ENCODE peak calls at places on chromosome 19, in nine cellular contexts. One of them, this sample, is unnamed.

GRCh38 chr19:7069904-7070226 is 362 bp downstream of the ZNF557 start:
- DNase-seq in CD8-positive, alpha-beta T cell: no peak
- DNase-seq in putamen: no peak
- DNase-seq in germinal center: no peak
- DNase-seq in frontal cortex: no peak
- DNase-seq in brain microvascular endothelial cell: no peak
- DNase-seq in foreskin fibroblast: peak; percentile 4
- DNase-seq in foreskin melanocyte: no peak
- DNase-seq in stimulated activated CD4-positive, alpha-beta T cell treated with anti-CD3 and anti-CD28 coated beads, Interleukin-1b, Interleukin-23, amount 100 ng/mL, for 4 hours: no peak
- DNase-seq in this sample: no peak

GRCh38 chr19:6458695-6459355 is 767 bp downstream of the SLC25A23 start:
- DNase-seq in CD8-positive, alpha-beta T cell: no peak
- DNase-seq in germinal center: no peak
- DNase-seq in brain microvascular endothelial cell: no peak
- DNase-seq in foreskin melanocyte: no peak
- DNase-seq in frontal cortex: no peak
- DNase-seq in stimulated activated CD4-positive, alpha-beta T cell treated with anti-CD3 and anti-CD28 coated beads, Interleukin-1b, Interleukin-23, amount 100 ng/mL, for 4 hours: no peak
- DNase-seq in putamen: no peak
- DNase-seq in foreskin fibroblast: no peak
- DNase-seq in this sample: peak; percentile 13

GRCh38 chr19:615619-616018 is 17.7 kb downstream of the POLRMT start:
- DNase-seq in CD8-positive, alpha-beta T cell: no peak
- DNase-seq in brain microvascular endothelial cell: no peak
- DNase-seq in putamen: peak; percentile 66
- DNase-seq in germinal center: no peak
- DNase-seq in stimulated activated CD4-positive, alpha-beta T cell treated with anti-CD3 and anti-CD28 coated beads, Interleukin-1b, Interleukin-23, amount 100 ng/mL, for 4 hours: no peak
- DNase-seq in frontal cortex: no peak
- DNase-seq in foreskin melanocyte: no peak
- DNase-seq in foreskin fibroblast: no peak
- DNase-seq in this sample: no peak

GRCh38 chr19:46659151-46660007 is 1.6 kb downstream of the DACT3 start:
- DNase-seq in stimulated activated CD4-positive, alpha-beta T cell treated with anti-CD3 and anti-CD28 coated beads, Interleukin-1b, Interleukin-23, amount 100 ng/mL, for 4 hours: no peak
- DNase-seq in foreskin melanocyte: no peak
- DNase-seq in brain microvascular endothelial cell: no peak
- DNase-seq in frontal cortex: no peak
- DNase-seq in CD8-positive, alpha-beta T cell: no peak
- DNase-seq in foreskin fibroblast: no peak
- DNase-seq in germinal center: no peak
- DNase-seq in putamen: no peak
- DNase-seq in this sample: no peak

GRCh38 chr19:16112778-16113177 is 1.1 kb downstream of the RAB8A start:
- DNase-seq in brain microvascular endothelial cell: no peak
- DNase-seq in putamen: no peak
- DNase-seq in frontal cortex: no peak
- DNase-seq in stimulated activated CD4-positive, alpha-beta T cell treated with anti-CD3 and anti-CD28 coated beads, Interleukin-1b, Interleukin-23, amount 100 ng/mL, for 4 hours: no peak
- DNase-seq in foreskin fibroblast: no peak
- DNase-seq in germinal center: no peak
- DNase-seq in CD8-positive, alpha-beta T cell: no peak
- DNase-seq in foreskin melanocyte: no peak
- DNase-seq in this sample: no peak

GRCh38 chr19:16224266-16225045 is 26.7 kb downstream of the AP1M1 start:
- DNase-seq in brain microvascular endothelial cell: no peak
- DNase-seq in foreskin melanocyte: no peak
- DNase-seq in frontal cortex: no peak
- DNase-seq in germinal center: no peak
- DNase-seq in putamen: no peak
- DNase-seq in foreskin fibroblast: no peak
- DNase-seq in CD8-positive, alpha-beta T cell: no peak
- DNase-seq in stimulated activated CD4-positive, alpha-beta T cell treated with anti-CD3 and anti-CD28 coated beads, Interleukin-1b, Interleukin-23, amount 100 ng/mL, for 4 hours: no peak
- DNase-seq in this sample: no peak

GRCh38 chr19:45638930-45639729 is at the start of gene EML2:
- DNase-seq in CD8-positive, alpha-beta T cell: peak; percentile 58
- DNase-seq in frontal cortex: no peak
- DNase-seq in germinal center: peak; percentile 75
- DNase-seq in putamen: no peak
- DNase-seq in brain microvascular endothelial cell: no peak
- DNase-seq in foreskin melanocyte: no peak
- DNase-seq in stimulated activated CD4-positive, alpha-beta T cell treated with anti-CD3 and anti-CD28 coated beads, Interleukin-1b, Interleukin-23, amount 100 ng/mL, for 4 hours: peak; percentile 23
- DNase-seq in foreskin fibroblast: peak; percentile 17
- DNase-seq in this sample: peak; percentile 51

GRCh38 chr19:32498641-32499200 is 82.3 kb upstream of the PDCD5 start:
- DNase-seq in CD8-positive, alpha-beta T cell: peak; percentile 31
- DNase-seq in germinal center: no peak
- DNase-seq in foreskin fibroblast: no peak
- DNase-seq in brain microvascular endothelial cell: no peak
- DNase-seq in foreskin melanocyte: no peak
- DNase-seq in putamen: no peak
- DNase-seq in frontal cortex: no peak
- DNase-seq in stimulated activated CD4-positive, alpha-beta T cell treated with anti-CD3 and anti-CD28 coated beads, Interleukin-1b, Interleukin-23, amount 100 ng/mL, for 4 hours: no peak
- DNase-seq in this sample: no peak

GRCh38 chr19:19064811-19065745 is 1.3 kb downstream of the SLC25A42 start:
- DNase-seq in foreskin melanocyte: no peak
- DNase-seq in stimulated activated CD4-positive, alpha-beta T cell treated with anti-CD3 and anti-CD28 coated beads, Interleukin-1b, Interleukin-23, amount 100 ng/mL, for 4 hours: peak; percentile 3
- DNase-seq in frontal cortex: no peak
- DNase-seq in foreskin fibroblast: no peak
- DNase-seq in brain microvascular endothelial cell: no peak
- DNase-seq in germinal center: peak; percentile 51
- DNase-seq in putamen: no peak
- DNase-seq in CD8-positive, alpha-beta T cell: peak; percentile 27
- DNase-seq in this sample: no peak

GRCh38 chr19:49556412-49557398 is 23.7 kb downstream of the NOSIP start:
- DNase-seq in foreskin fibroblast: no peak
- DNase-seq in germinal center: no peak
- DNase-seq in CD8-positive, alpha-beta T cell: peak; percentile 48
- DNase-seq in stimulated activated CD4-positive, alpha-beta T cell treated with anti-CD3 and anti-CD28 coated beads, Interleukin-1b, Interleukin-23, amount 100 ng/mL, for 4 hours: no peak
- DNase-seq in brain microvascular endothelial cell: no peak
- DNase-seq in foreskin melanocyte: no peak
- DNase-seq in putamen: no peak
- DNase-seq in frontal cortex: no peak
- DNase-seq in this sample: no peak

GRCh38 chr19:48741222-48741999 is 1.0 kb upstream of the RASIP1 start:
- DNase-seq in foreskin fibroblast: no peak
- DNase-seq in stimulated activated CD4-positive, alpha-beta T cell treated with anti-CD3 and anti-CD28 coated beads, Interleukin-1b, Interleukin-23, amount 100 ng/mL, for 4 hours: no peak
- DNase-seq in brain microvascular endothelial cell: no peak
- DNase-seq in foreskin melanocyte: no peak
- DNase-seq in germinal center: peak; percentile 76
- DNase-seq in CD8-positive, alpha-beta T cell: peak; percentile 36
- DNase-seq in frontal cortex: peak; percentile 63
- DNase-seq in putamen: no peak
- DNase-seq in this sample: peak; percentile 46

GRCh38 chr19:1608414-1609391 is 3.4 kb upstream of the UQCR11 start:
- DNase-seq in brain microvascular endothelial cell: no peak
- DNase-seq in foreskin melanocyte: no peak
- DNase-seq in CD8-positive, alpha-beta T cell: peak; percentile 47
- DNase-seq in frontal cortex: no peak
- DNase-seq in germinal center: no peak
- DNase-seq in putamen: no peak
- DNase-seq in stimulated activated CD4-positive, alpha-beta T cell treated with anti-CD3 and anti-CD28 coated beads, Interleukin-1b, Interleukin-23, amount 100 ng/mL, for 4 hours: peak; percentile 13
- DNase-seq in foreskin fibroblast: no peak
- DNase-seq in this sample: peak; percentile 12

GRCh38 chr19:45451181-45451849 is 16.5 kb upstream of the FOSB start:
- DNase-seq in putamen: no peak
- DNase-seq in stimulated activated CD4-positive, alpha-beta T cell treated with anti-CD3 and anti-CD28 coated beads, Interleukin-1b, Interleukin-23, amount 100 ng/mL, for 4 hours: no peak
- DNase-seq in CD8-positive, alpha-beta T cell: peak; percentile 62
- DNase-seq in germinal center: peak; percentile 14
- DNase-seq in frontal cortex: no peak
- DNase-seq in foreskin fibroblast: peak; percentile 43
- DNase-seq in foreskin melanocyte: no peak
- DNase-seq in brain microvascular endothelial cell: peak; percentile 86
- DNase-seq in this sample: no peak

GRCh38 chr19:45464274-45464673 is 3.5 kb upstream of the FOSB start:
- DNase-seq in foreskin melanocyte: no peak
- DNase-seq in foreskin fibroblast: no peak
- DNase-seq in putamen: no peak
- DNase-seq in CD8-positive, alpha-beta T cell: no peak
- DNase-seq in stimulated activated CD4-positive, alpha-beta T cell treated with anti-CD3 and anti-CD28 coated beads, Interleukin-1b, Interleukin-23, amount 100 ng/mL, for 4 hours: no peak
- DNase-seq in germinal center: no peak
- DNase-seq in brain microvascular endothelial cell: no peak
- DNase-seq in frontal cortex: no peak
- DNase-seq in this sample: no peak

GRCh38 chr19:566403-566802 is 6.0 kb upstream of the BSG start:
- DNase-seq in brain microvascular endothelial cell: no peak
- DNase-seq in putamen: no peak
- DNase-seq in stimulated activated CD4-positive, alpha-beta T cell treated with anti-CD3 and anti-CD28 coated beads, Interleukin-1b, Interleukin-23, amount 100 ng/mL, for 4 hours: no peak
- DNase-seq in foreskin fibroblast: peak; percentile 36
- DNase-seq in foreskin melanocyte: no peak
- DNase-seq in CD8-positive, alpha-beta T cell: no peak
- DNase-seq in germinal center: no peak
- DNase-seq in frontal cortex: no peak
- DNase-seq in this sample: no peak

GRCh38 chr19:17394891-17395415 is 957 bp upstream of the CCDC194 start:
- DNase-seq in brain microvascular endothelial cell: no peak
- DNase-seq in CD8-positive, alpha-beta T cell: peak; percentile 71
- DNase-seq in foreskin fibroblast: no peak
- DNase-seq in germinal center: peak; percentile 69
- DNase-seq in stimulated activated CD4-positive, alpha-beta T cell treated with anti-CD3 and anti-CD28 coated beads, Interleukin-1b, Interleukin-23, amount 100 ng/mL, for 4 hours: peak; percentile 43
- DNase-seq in foreskin melanocyte: peak; percentile 64
- DNase-seq in frontal cortex: no peak
- DNase-seq in putamen: no peak
- DNase-seq in this sample: peak; percentile 27

GRCh38 chr19:24159707-24160106 is 72.7 kb downstream of the ZNF254 start:
- DNase-seq in foreskin fibroblast: no peak
- DNase-seq in foreskin melanocyte: no peak
- DNase-seq in CD8-positive, alpha-beta T cell: no peak
- DNase-seq in germinal center: no peak
- DNase-seq in stimulated activated CD4-positive, alpha-beta T cell treated with anti-CD3 and anti-CD28 coated beads, Interleukin-1b, Interleukin-23, amount 100 ng/mL, for 4 hours: no peak
- DNase-seq in brain microvascular endothelial cell: no peak
- DNase-seq in putamen: no peak
- DNase-seq in frontal cortex: no peak
- DNase-seq in this sample: no peak

GRCh38 chr19:18121166-18121565 is 23.6 kb downstream of the MAST3 start:
- DNase-seq in frontal cortex: no peak
- DNase-seq in foreskin fibroblast: no peak
- DNase-seq in brain microvascular endothelial cell: no peak
- DNase-seq in germinal center: no peak
- DNase-seq in foreskin melanocyte: no peak
- DNase-seq in stimulated activated CD4-positive, alpha-beta T cell treated with anti-CD3 and anti-CD28 coated beads, Interleukin-1b, Interleukin-23, amount 100 ng/mL, for 4 hours: no peak
- DNase-seq in putamen: no peak
- DNase-seq in CD8-positive, alpha-beta T cell: no peak
- DNase-seq in this sample: no peak

GRCh38 chr19:42216653-42217521 is 590 bp downstream of the DEDD2 start:
- DNase-seq in stimulated activated CD4-positive, alpha-beta T cell treated with anti-CD3 and anti-CD28 coated beads, Interleukin-1b, Interleukin-23, amount 100 ng/mL, for 4 hours: no peak
- DNase-seq in frontal cortex: peak; percentile 61
- DNase-seq in germinal center: peak; percentile 30
- DNase-seq in CD8-positive, alpha-beta T cell: peak; percentile 22
- DNase-seq in brain microvascular endothelial cell: peak; percentile 19
- DNase-seq in putamen: no peak
- DNase-seq in foreskin melanocyte: no peak
- DNase-seq in foreskin fibroblast: peak; percentile 25
- DNase-seq in this sample: no peak

GRCh38 chr19:53463263-53463662 is 4.3 kb upstream of the ZNF813 start:
- DNase-seq in germinal center: peak; percentile 5
- DNase-seq in foreskin fibroblast: peak; percentile 37
- DNase-seq in foreskin melanocyte: no peak
- DNase-seq in brain microvascular endothelial cell: no peak
- DNase-seq in stimulated activated CD4-positive, alpha-beta T cell treated with anti-CD3 and anti-CD28 coated beads, Interleukin-1b, Interleukin-23, amount 100 ng/mL, for 4 hours: no peak
- DNase-seq in frontal cortex: peak; percentile 76
- DNase-seq in putamen: peak; percentile 92
- DNase-seq in CD8-positive, alpha-beta T cell: no peak
- DNase-seq in this sample: no peak

GRCh38 chr19:31770220-31770619 is 421.0 kb upstream of the TSHZ3 start:
- DNase-seq in brain microvascular endothelial cell: no peak
- DNase-seq in stimulated activated CD4-positive, alpha-beta T cell treated with anti-CD3 and anti-CD28 coated beads, Interleukin-1b, Interleukin-23, amount 100 ng/mL, for 4 hours: no peak
- DNase-seq in germinal center: no peak
- DNase-seq in putamen: no peak
- DNase-seq in frontal cortex: no peak
- DNase-seq in foreskin fibroblast: no peak
- DNase-seq in CD8-positive, alpha-beta T cell: no peak
- DNase-seq in foreskin melanocyte: no peak
- DNase-seq in this sample: no peak

GRCh38 chr19:14440049-14440448 is 6.9 kb downstream of the PKN1 start:
- DNase-seq in stimulated activated CD4-positive, alpha-beta T cell treated with anti-CD3 and anti-CD28 coated beads, Interleukin-1b, Interleukin-23, amount 100 ng/mL, for 4 hours: peak; percentile 48
- DNase-seq in brain microvascular endothelial cell: no peak
- DNase-seq in CD8-positive, alpha-beta T cell: peak; percentile 84
- DNase-seq in germinal center: peak; percentile 80
- DNase-seq in putamen: no peak
- DNase-seq in frontal cortex: peak; percentile 41
- DNase-seq in foreskin melanocyte: peak; percentile 33
- DNase-seq in foreskin fibroblast: no peak
- DNase-seq in this sample: no peak

GRCh38 chr19:27892500-27892899 is 1320.5 kb downstream of the UQCRFS1 start:
- DNase-seq in stimulated activated CD4-positive, alpha-beta T cell treated with anti-CD3 and anti-CD28 coated beads, Interleukin-1b, Interleukin-23, amount 100 ng/mL, for 4 hours: no peak
- DNase-seq in frontal cortex: no peak
- DNase-seq in foreskin fibroblast: no peak
- DNase-seq in germinal center: no peak
- DNase-seq in CD8-positive, alpha-beta T cell: no peak
- DNase-seq in putamen: no peak
- DNase-seq in brain microvascular endothelial cell: no peak
- DNase-seq in foreskin melanocyte: no peak
- DNase-seq in this sample: no peak

GRCh38 chr19:12485571-12485970 is 955 bp upstream of the ZNF709 start:
- DNase-seq in brain microvascular endothelial cell: no peak
- DNase-seq in stimulated activated CD4-positive, alpha-beta T cell treated with anti-CD3 and anti-CD28 coated beads, Interleukin-1b, Interleukin-23, amount 100 ng/mL, for 4 hours: no peak
- DNase-seq in CD8-positive, alpha-beta T cell: no peak
- DNase-seq in putamen: no peak
- DNase-seq in germinal center: no peak
- DNase-seq in frontal cortex: no peak
- DNase-seq in foreskin fibroblast: no peak
- DNase-seq in foreskin melanocyte: no peak
- DNase-seq in this sample: no peak

GRCh38 chr19:17779281-17779930 is 15.5 kb upstream of the B3GNT3 start:
- DNase-seq in CD8-positive, alpha-beta T cell: no peak
- DNase-seq in putamen: peak; percentile 67
- DNase-seq in germinal center: no peak
- DNase-seq in frontal cortex: peak; percentile 64
- DNase-seq in foreskin fibroblast: no peak
- DNase-seq in stimulated activated CD4-positive, alpha-beta T cell treated with anti-CD3 and anti-CD28 coated beads, Interleukin-1b, Interleukin-23, amount 100 ng/mL, for 4 hours: no peak
- DNase-seq in brain microvascular endothelial cell: no peak
- DNase-seq in foreskin melanocyte: peak; percentile 63
- DNase-seq in this sample: no peak

GRCh38 chr19:10543420-10544241 is at the start of gene ATG4D:
- DNase-seq in germinal center: peak; percentile 96
- DNase-seq in foreskin melanocyte: peak; percentile 35
- DNase-seq in brain microvascular endothelial cell: peak; percentile 35
- DNase-seq in foreskin fibroblast: no peak
- DNase-seq in frontal cortex: peak; percentile 97
- DNase-seq in putamen: peak; percentile 73
- DNase-seq in CD8-positive, alpha-beta T cell: peak; percentile 78
- DNase-seq in stimulated activated CD4-positive, alpha-beta T cell treated with anti-CD3 and anti-CD28 coated beads, Interleukin-1b, Interleukin-23, amount 100 ng/mL, for 4 hours: peak; percentile 66
- DNase-seq in this sample: peak; percentile 90

GRCh38 chr19:39110263-39110967 is 15.2 kb upstream of the PAK4 start:
- DNase-seq in frontal cortex: peak; percentile 76
- DNase-seq in germinal center: peak; percentile 81
- DNase-seq in stimulated activated CD4-positive, alpha-beta T cell treated with anti-CD3 and anti-CD28 coated beads, Interleukin-1b, Interleukin-23, amount 100 ng/mL, for 4 hours: peak; percentile 70
- DNase-seq in putamen: no peak
- DNase-seq in CD8-positive, alpha-beta T cell: peak; percentile 83
- DNase-seq in brain microvascular endothelial cell: no peak
- DNase-seq in foreskin melanocyte: no peak
- DNase-seq in foreskin fibroblast: no peak
- DNase-seq in this sample: peak; percentile 64

GRCh38 chr19:52270266-52270885 is 989 bp downstream of the ZNF766 start:
- DNase-seq in germinal center: peak; percentile 19
- DNase-seq in brain microvascular endothelial cell: no peak
- DNase-seq in foreskin melanocyte: no peak
- DNase-seq in frontal cortex: peak; percentile 18
- DNase-seq in foreskin fibroblast: peak; percentile 6
- DNase-seq in putamen: peak; percentile 0
- DNase-seq in CD8-positive, alpha-beta T cell: no peak
- DNase-seq in stimulated activated CD4-positive, alpha-beta T cell treated with anti-CD3 and anti-CD28 coated beads, Interleukin-1b, Interleukin-23, amount 100 ng/mL, for 4 hours: no peak
- DNase-seq in this sample: no peak

GRCh38 chr19:13839193-13839937 is 37.6 kb upstream of the NANOS3 start:
- DNase-seq in CD8-positive, alpha-beta T cell: peak; percentile 78
- DNase-seq in foreskin melanocyte: peak; percentile 83
- DNase-seq in putamen: no peak
- DNase-seq in stimulated activated CD4-positive, alpha-beta T cell treated with anti-CD3 and anti-CD28 coated beads, Interleukin-1b, Interleukin-23, amount 100 ng/mL, for 4 hours: peak; percentile 82
- DNase-seq in brain microvascular endothelial cell: no peak
- DNase-seq in germinal center: peak; percentile 89
- DNase-seq in frontal cortex: peak; percentile 73
- DNase-seq in foreskin fibroblast: peak; percentile 87
- DNase-seq in this sample: no peak

GRCh38 chr19:17281391-17282304 is at the start of gene ANKLE1:
- DNase-seq in frontal cortex: no peak
- DNase-seq in CD8-positive, alpha-beta T cell: peak; percentile 40
- DNase-seq in foreskin melanocyte: no peak
- DNase-seq in germinal center: peak; percentile 84
- DNase-seq in putamen: no peak
- DNase-seq in stimulated activated CD4-positive, alpha-beta T cell treated with anti-CD3 and anti-CD28 coated beads, Interleukin-1b, Interleukin-23, amount 100 ng/mL, for 4 hours: no peak
- DNase-seq in foreskin fibroblast: no peak
- DNase-seq in brain microvascular endothelial cell: no peak
- DNase-seq in this sample: no peak

GRCh38 chr19:1315470-1316166 is 29.9 kb downstream of the EFNA2 start:
- DNase-seq in frontal cortex: peak; percentile 93
- DNase-seq in putamen: peak; percentile 62
- DNase-seq in foreskin fibroblast: peak; percentile 36
- DNase-seq in germinal center: peak; percentile 58
- DNase-seq in brain microvascular endothelial cell: peak; percentile 8
- DNase-seq in foreskin melanocyte: peak; percentile 17
- DNase-seq in stimulated activated CD4-positive, alpha-beta T cell treated with anti-CD3 and anti-CD28 coated beads, Interleukin-1b, Interleukin-23, amount 100 ng/mL, for 4 hours: no peak
- DNase-seq in CD8-positive, alpha-beta T cell: peak; percentile 23
- DNase-seq in this sample: no peak

This sample was measured in LoVo.